ENCODE peak calls at places on chromosomes 3 and 15, in four cellular contexts. I is neural progenitor cell, S is left lung, H is GM23338. J is an unnamed sample.

GRCh38 chr15:31077181-31077580 is 24.3 kb downstream of the TRPM1 start:
- DNase-seq in I (no peak), S (no peak), H (no peak), J (no peak)

GRCh38 chr3:151106311-151106710 is 20.8 kb downstream of the MED12L start:
- DNase-seq in I (no peak), S (no peak), H (no peak), J (no peak)

GRCh38 chr15:48176097-48176496 is 2.0 kb downstream of the MYEF2 start:
- DNase-seq in I (no peak), S (no peak), H (no peak), J (no peak)

GRCh38 chr3:141663993-141664392 is 74.1 kb upstream of the RNF7 start:
- DNase-seq in I (peak), S (peak), H (peak), J (no peak)

GRCh38 chr3:126487151-126487771 is 11.6 kb upstream of the ZXDC start:
- DNase-seq in I (peak), S (no peak), H (peak), J (no peak)

GRCh38 chr15:35858707-35859106 is 312.7 kb upstream of the DPH6 start:
- DNase-seq in I (no peak), S (no peak), H (no peak), J (no peak)

GRCh38 chr15:75068748-75069147 is 45.4 kb downstream of the PPCDC start:
- DNase-seq in I (no peak), S (no peak), H (no peak), J (no peak)

GRCh38 chr3:72657666-72658065 is 190.6 kb downstream of the SHQ1 start:
- DNase-seq in I (no peak), S (no peak), H (no peak), J (no peak)

GRCh38 chr15:101346928-101347327 is 51.9 kb upstream of the SNRPA1 start:
- DNase-seq in I (no peak), S (no peak), H (no peak), J (no peak)

GRCh38 chr3:127170794-127171193 is 22.1 kb upstream of the PRR23E start:
- DNase-seq in I (peak), S (peak), H (no peak), J (no peak)

GRCh38 chr15:70324001-70324974 is 226.6 kb upstream of the TLE3 start:
- DNase-seq in I (no peak), S (no peak), H (no peak), J (no peak)

GRCh38 chr3:167716920-167717319 is 17.8 kb downstream of the PDCD10 start:
- DNase-seq in I (no peak), S (no peak), H (no peak), J (no peak)

GRCh38 chr3:157542711-157543485 is 39.7 kb upstream of the VEPH1 start:
- DNase-seq in I (peak), S (peak), H (peak), J (no peak)

GRCh38 chr3:123843668-123844067 is 40.5 kb downstream of the MYLK start:
- DNase-seq in I (peak), S (no peak), H (peak), J (no peak)

GRCh38 chr3:135565481-135565880 is 400.0 kb upstream of the PPP2R3A start:
- DNase-seq in I (no peak), S (no peak), H (no peak), J (no peak)

GRCh38 chr3:13229291-13229949 is 156.2 kb upstream of the IQSEC1 start:
- DNase-seq in I (peak), S (no peak), H (peak), J (no peak)

GRCh38 chr3:115254492-115255196 is 107.6 kb upstream of the ZBTB20 start:
- DNase-seq in I (peak), S (no peak), H (peak), J (no peak)

GRCh38 chr3:25156526-25157075 is 271.5 kb upstream of the RARB start:
- DNase-seq in I (peak), S (no peak), H (peak), J (no peak)

DNA sequence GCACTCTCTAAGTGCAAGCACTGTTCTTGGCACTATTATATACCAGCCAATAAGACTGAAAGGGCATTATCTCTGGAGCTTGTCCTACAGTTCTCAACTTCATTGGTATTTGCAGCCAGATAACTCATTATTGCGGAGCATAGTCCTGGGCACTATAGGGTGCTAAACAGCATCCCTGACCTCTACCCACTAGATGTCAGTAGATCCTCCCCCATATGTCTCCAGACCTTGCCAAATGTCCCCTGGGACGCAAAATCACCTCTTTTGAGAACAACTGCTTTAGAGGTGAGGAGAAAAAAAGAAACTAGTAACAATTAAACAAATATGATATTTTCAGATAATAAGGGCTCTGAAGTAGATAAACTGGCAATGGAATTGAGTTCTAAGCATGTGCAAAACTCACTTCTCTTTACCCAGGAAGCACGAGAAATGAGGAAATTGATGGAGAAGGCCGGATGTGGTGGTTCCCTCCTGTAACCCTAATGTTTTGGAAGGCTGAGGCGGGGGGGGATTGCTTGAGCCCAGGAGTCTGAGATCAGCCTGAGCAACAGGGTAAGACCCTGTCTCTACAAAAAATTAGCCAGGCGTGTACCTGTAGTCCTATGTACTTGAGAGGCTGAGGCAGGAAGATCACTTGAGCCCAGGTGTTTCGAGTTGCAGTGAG is 61.4 kb downstream of the FRMD4B start:
- DNase-seq in I (peak), S (no peak), H (peak), J (no peak)
- TF ChIP-seq CTCF in I (peak), S (peak), H (peak), J (peak)

GRCh38 chr15:50138391-50138790 is 19.4 kb upstream of the ATP8B4 start:
- DNase-seq in I (no peak), S (no peak), H (peak), J (no peak)
- TF ChIP-seq CTCF in I (peak), S (no peak), H (peak), J (peak)

GRCh38 chr15:62068071-62068786 is 1.5 kb downstream of the C2CD4A start:
- DNase-seq in I (peak), S (peak), H (peak), J (peak)
- TF ChIP-seq CTCF in I (peak), S (peak), H (no peak), J (peak)

DNA sequence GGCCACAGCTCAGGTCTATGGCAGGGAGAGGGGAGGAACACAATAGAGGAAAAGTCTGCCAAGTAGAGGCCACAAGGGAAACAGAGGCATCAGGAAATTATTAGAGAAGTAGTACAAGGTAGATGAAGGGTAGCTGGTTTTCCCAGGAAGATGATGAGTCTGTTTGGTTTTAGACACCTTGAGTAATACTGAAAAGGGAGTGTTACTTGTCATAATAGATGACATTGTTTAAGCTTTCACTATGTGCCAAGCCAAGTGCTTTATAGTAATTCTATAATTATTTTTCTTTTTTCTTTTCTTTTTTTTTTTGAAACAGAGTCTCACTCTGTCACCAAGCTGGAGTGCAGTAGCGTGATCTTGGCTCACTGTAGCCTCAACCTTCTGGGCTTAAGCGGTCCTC is 13.7 kb downstream of the PXK start:
- DNase-seq in I (no peak), S (no peak), H (no peak), J (no peak)
- TF ChIP-seq CTCF in I (no peak), S (no peak), H (no peak), J (no peak)

J was measured in CD14-positive monocyte.